ENCODE peak calls at places on chromosomes 11 and 22, in four cellular contexts. T is heart left ventricle, B is NCI-H1436, D is SHP77. Z is an unnamed sample.

GRCh38 chr22:44182591-44183588 is 2.2 kb downstream of the PARVG start:
- DNase-seq in T (peak), B (no peak), D (no peak), Z (no peak)

GRCh38 chr22:49725516-49725915 is 102.2 kb downstream of the BRD1 start:
- DNase-seq in T (no peak), B (no peak), D (no peak), Z (no peak)

GRCh38 chr11:88414981-88415391 is 77.5 kb upstream of the CTSC start:
- DNase-seq in T (no peak), B (no peak), D (no peak), Z (no peak)

GRCh38 chr11:67353317-67354313 is at the start of gene POLD4:
- DNase-seq in T (peak), B (peak), D (peak), Z (peak)

GRCh38 chr22:26995222-26995621 is 337.8 kb downstream of the MIAT start:
- DNase-seq in T (no peak), B (no peak), D (no peak), Z (peak)

GRCh38 chr11:22343411-22344032 is 5.3 kb downstream of the SLC17A6 start:
- DNase-seq in T (no peak), B (no peak), D (no peak), Z (no peak)

GRCh38 chr11:73977856-73978519 is 4.7 kb downstream of the UCP2 start:
- DNase-seq in T (no peak), B (no peak), D (no peak), Z (no peak)

GRCh38 chr11:4459470-4459869 is 10.4 kb downstream of the OR52K2 start:
- DNase-seq in T (peak), B (no peak), D (no peak), Z (no peak)

GRCh38 chr22:35337932-35338331 is 38.2 kb downstream of the TOM1 start:
- DNase-seq in T (no peak), B (no peak), D (peak), Z (no peak)

GRCh38 chr11:69292221-69292648 is 1.7 kb upstream of the MYEOV start:
- DNase-seq in T (no peak), B (no peak), D (no peak), Z (no peak)

GRCh38 chr22:26555478-26555877 is 34.5 kb downstream of the TPST2 start:
- DNase-seq in T (peak), B (no peak), D (no peak), Z (no peak)

GRCh38 chr22:25354456-25354855 is 135.0 kb downstream of the CRYBB2 start:
- DNase-seq in T (no peak), B (no peak), D (no peak), Z (no peak)

GRCh38 chr11:14789879-14790484 is 102.0 kb downstream of the CYP2R1 start:
- DNase-seq in T (no peak), B (no peak), D (no peak), Z (peak)

GRCh38 chr22:41023299-41023623 is 69.1 kb upstream of the EP300 start:
- DNase-seq in T (no peak), B (no peak), D (no peak), Z (no peak)

Z was measured in NCI-H1694 treated with DMSO at 0.1 percent for 48 hours.